ENCODE peak calls at places on chromosome 16, in seven cellular contexts. One of them, this sample, is unnamed.
A peak's percentile ranks its signal among the peaks of the same experiment; 100 is the strongest.

GRCh38 chr16:57697896-57698537 is 3.4 kb downstream of the DRC7 start:
- DNase-seq in SJCRH30: no peak
- DNase-seq in heart right ventricle: no peak
- DNase-seq in GM23248: no peak
- DNase-seq in PC-3: no peak
- DNase-seq in tibial artery: no peak
- DNase-seq in GM23338: no peak
- DNase-seq in this sample: no peak

GRCh38 chr16:56558024-56558747 is 6.7 kb upstream of the MT4 start:
- DNase-seq in SJCRH30: peak; percentile 74
- DNase-seq in heart right ventricle: no peak
- DNase-seq in GM23248: peak; percentile 96
- DNase-seq in PC-3: peak; percentile 89
- DNase-seq in tibial artery: no peak
- DNase-seq in GM23338: no peak
- DNase-seq in this sample: peak; percentile 47

GRCh38 chr16:50644730-50645129 is 36.4 kb downstream of the SNX20 start:
- DNase-seq in SJCRH30: no peak
- DNase-seq in heart right ventricle: peak; percentile 13
- DNase-seq in GM23248: peak; percentile 39
- DNase-seq in PC-3: peak; percentile 33
- DNase-seq in tibial artery: no peak
- DNase-seq in GM23338: peak; percentile 36
- DNase-seq in this sample: peak; percentile 61

GRCh38 chr16:62392698-62393097 is 356.5 kb upstream of the CDH8 start:
- DNase-seq in SJCRH30: no peak
- DNase-seq in heart right ventricle: no peak
- DNase-seq in GM23248: no peak
- DNase-seq in PC-3: no peak
- DNase-seq in tibial artery: no peak
- DNase-seq in GM23338: no peak
- DNase-seq in this sample: no peak

GRCh38 chr16:75250809-75251279 is 580 bp downstream of the BCAR1 start:
- DNase-seq in SJCRH30: peak; percentile 25
- DNase-seq in heart right ventricle: no peak
- DNase-seq in GM23248: peak; percentile 86
- DNase-seq in PC-3: peak; percentile 17
- DNase-seq in tibial artery: no peak
- DNase-seq in GM23338: no peak
- DNase-seq in this sample: peak; percentile 89

GRCh38 chr16:30903596-30903995 is 7.2 kb downstream of the CTF1 start:
- DNase-seq in SJCRH30: peak; percentile 44
- DNase-seq in heart right ventricle: peak; percentile 63
- DNase-seq in GM23248: peak; percentile 39
- DNase-seq in PC-3: no peak
- DNase-seq in tibial artery: no peak
- DNase-seq in GM23338: no peak
- DNase-seq in this sample: peak; percentile 84

GRCh38 chr16:3661311-3661710 is 6.8 kb downstream of the DNASE1 start:
- DNase-seq in SJCRH30: no peak
- DNase-seq in heart right ventricle: no peak
- DNase-seq in GM23248: no peak
- DNase-seq in PC-3: no peak
- DNase-seq in tibial artery: no peak
- DNase-seq in GM23338: no peak
- DNase-seq in this sample: no peak

GRCh38 chr16:1708768-1709180 is 2.8 kb downstream of the MAPK8IP3 start:
- DNase-seq in SJCRH30: no peak
- DNase-seq in heart right ventricle: peak; percentile 41
- DNase-seq in GM23248: peak; percentile 83
- DNase-seq in PC-3: peak; percentile 81
- DNase-seq in tibial artery: no peak
- DNase-seq in GM23338: no peak
- DNase-seq in this sample: no peak

GRCh38 chr16:72913551-72913950 is 134.4 kb downstream of the ZFHX3 start:
- DNase-seq in SJCRH30: no peak
- DNase-seq in heart right ventricle: no peak
- DNase-seq in GM23248: no peak
- DNase-seq in PC-3: peak; percentile 62
- DNase-seq in tibial artery: no peak
- DNase-seq in GM23338: no peak
- DNase-seq in this sample: no peak

GRCh38 chr16:27505297-27506236 is 44.1 kb downstream of the GTF3C1 start:
- DNase-seq in SJCRH30: no peak
- DNase-seq in heart right ventricle: no peak
- DNase-seq in GM23248: peak; percentile 37
- DNase-seq in PC-3: no peak
- DNase-seq in tibial artery: no peak
- DNase-seq in GM23338: no peak
- DNase-seq in this sample: no peak

GRCh38 chr16:15907863-15908478 is 19.6 kb upstream of the CEP20 start:
- DNase-seq in SJCRH30: peak; percentile 61
- DNase-seq in heart right ventricle: no peak
- DNase-seq in GM23248: peak; percentile 26
- DNase-seq in PC-3: peak; percentile 41
- DNase-seq in tibial artery: no peak
- DNase-seq in GM23338: peak; percentile 94
- DNase-seq in this sample: peak; percentile 31

GRCh38 chr16:67169642-67170167 is 633 bp upstream of the NOL3 start:
- DNase-seq in SJCRH30: peak; percentile 94
- DNase-seq in heart right ventricle: no peak
- DNase-seq in GM23248: peak; percentile 53
- DNase-seq in PC-3: no peak
- DNase-seq in tibial artery: no peak
- DNase-seq in GM23338: peak; percentile 94
- DNase-seq in this sample: peak; percentile 73

GRCh38 chr16:67265834-67266233 is 13.5 kb upstream of the PLEKHG4 start:
- DNase-seq in SJCRH30: no peak
- DNase-seq in heart right ventricle: no peak
- DNase-seq in GM23248: no peak
- DNase-seq in PC-3: no peak
- DNase-seq in tibial artery: peak; percentile 6
- DNase-seq in GM23338: no peak
- DNase-seq in this sample: no peak

GRCh38 chr16:67430504-67431076 is 331 bp upstream of the HSD11B2 start:
- DNase-seq in SJCRH30: no peak
- DNase-seq in heart right ventricle: no peak
- DNase-seq in GM23248: peak; percentile 41
- DNase-seq in PC-3: peak; percentile 52
- DNase-seq in tibial artery: no peak
- DNase-seq in GM23338: peak; percentile 83
- DNase-seq in this sample: peak; percentile 68

GRCh38 chr16:11056090-11056988 is 112.0 kb downstream of the CLEC16A start:
- DNase-seq in SJCRH30: no peak
- DNase-seq in heart right ventricle: no peak
- DNase-seq in GM23248: no peak
- DNase-seq in PC-3: no peak
- DNase-seq in tibial artery: no peak
- DNase-seq in GM23338: no peak
- DNase-seq in this sample: no peak

GRCh38 chr16:86193528-86194193 is 294.7 kb downstream of the IRF8 start:
- DNase-seq in SJCRH30: no peak
- DNase-seq in heart right ventricle: no peak
- DNase-seq in GM23248: no peak
- DNase-seq in PC-3: no peak
- DNase-seq in tibial artery: no peak
- DNase-seq in GM23338: no peak
- DNase-seq in this sample: no peak

GRCh38 chr16:12626411-12626810 is 177.3 kb downstream of the CPPED1 start:
- DNase-seq in SJCRH30: no peak
- DNase-seq in heart right ventricle: no peak
- DNase-seq in GM23248: no peak
- DNase-seq in PC-3: no peak
- DNase-seq in tibial artery: no peak
- DNase-seq in GM23338: no peak
- DNase-seq in this sample: no peak

DNA sequence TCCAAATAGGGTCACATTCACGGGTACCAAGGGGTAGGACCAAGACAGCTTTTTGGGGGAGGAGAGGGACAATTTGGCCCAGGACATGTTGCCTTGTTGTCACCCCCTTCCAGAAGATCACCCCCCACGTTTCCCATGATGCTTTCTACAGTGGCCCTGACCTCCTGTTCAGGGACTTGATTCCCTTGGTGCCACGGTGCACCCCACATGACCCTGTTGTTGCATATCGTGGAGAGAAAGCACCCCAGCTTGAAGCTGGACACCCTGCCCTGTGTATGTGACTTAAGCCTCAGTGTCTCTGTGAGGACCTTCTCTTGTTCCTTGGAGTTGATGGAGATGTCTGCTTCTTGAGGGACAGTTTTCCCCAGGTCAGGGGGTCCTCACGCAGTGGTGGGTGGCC is 12.6 kb downstream of the IL34 start:
- DNase-seq in SJCRH30: no peak
- DNase-seq in heart right ventricle: no peak
- DNase-seq in GM23248: no peak
- DNase-seq in PC-3: no peak
- DNase-seq in tibial artery: no peak
- DNase-seq in GM23338: no peak
- DNase-seq in this sample: no peak
- H3K4me1 ChIP-seq in SJCRH30: peaks cover 10% of the 10 kb centered on the region
- H3K4me1 ChIP-seq in heart right ventricle: peaks cover 4% of the 10 kb centered on the region
- H3K4me1 ChIP-seq in GM23248: peaks cover 5% of the 10 kb centered on the region
- H3K4me1 ChIP-seq in PC-3: no peaks in the 10 kb centered on the region
- H3K4me1 ChIP-seq in tibial artery: peaks cover 26% of the 10 kb centered on the region
- H3K4me1 ChIP-seq in GM23338: peaks cover 10% of the 10 kb centered on the region
- H3K4me1 ChIP-seq in this sample: no peaks in the 10 kb centered on the region

GRCh38 chr16:83954577-83955016 is 1.6 kb downstream of the OSGIN1 start:
- DNase-seq in SJCRH30: peak; percentile 74
- DNase-seq in heart right ventricle: peak; percentile 54
- DNase-seq in GM23248: peak; percentile 81
- DNase-seq in PC-3: peak; percentile 53
- DNase-seq in tibial artery: peak; percentile 58
- DNase-seq in GM23338: peak; percentile 48
- DNase-seq in this sample: no peak
- H3K4me1 ChIP-seq in SJCRH30: peaks cover 7% of the 10 kb centered on the region
- H3K4me1 ChIP-seq in heart right ventricle: peaks cover 44% of the 10 kb centered on the region
- H3K4me1 ChIP-seq in GM23248: peaks cover 18% of the 10 kb centered on the region
- H3K4me1 ChIP-seq in PC-3: peaks cover 15% of the 10 kb centered on the region
- H3K4me1 ChIP-seq in tibial artery: peaks cover 43% of the 10 kb centered on the region
- H3K4me1 ChIP-seq in GM23338: no peaks in the 10 kb centered on the region
- H3K4me1 ChIP-seq in this sample: peaks cover 9% of the 10 kb centered on the region

DNA sequence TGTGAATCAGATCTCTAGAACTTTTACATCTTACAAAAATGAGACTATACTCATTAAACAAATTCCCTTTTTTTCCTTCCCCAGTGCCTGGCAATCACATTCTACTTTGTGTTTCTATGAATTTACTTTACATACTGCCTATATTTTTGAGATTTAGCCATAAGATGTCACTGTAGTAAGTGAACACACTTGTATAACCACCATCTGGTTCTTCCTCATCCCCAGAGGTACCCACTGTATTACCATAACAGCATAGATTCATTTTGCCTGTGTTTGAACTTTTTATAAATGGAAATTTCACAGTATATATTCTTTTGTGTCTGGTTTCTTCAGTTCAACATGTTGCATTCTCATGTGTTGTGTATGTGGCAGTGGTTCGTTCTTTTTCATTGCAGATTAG is 15.8 kb downstream of the CYB5B start:
- DNase-seq in SJCRH30: no peak
- DNase-seq in heart right ventricle: no peak
- DNase-seq in GM23248: no peak
- DNase-seq in PC-3: no peak
- DNase-seq in tibial artery: no peak
- DNase-seq in GM23338: no peak
- DNase-seq in this sample: no peak
- H3K4me1 ChIP-seq in SJCRH30: no peaks in the 10 kb centered on the region
- H3K4me1 ChIP-seq in heart right ventricle: peaks cover 51% of the 10 kb centered on the region
- H3K4me1 ChIP-seq in GM23248: peaks cover 24% of the 10 kb centered on the region
- H3K4me1 ChIP-seq in PC-3: no peaks in the 10 kb centered on the region
- H3K4me1 ChIP-seq in tibial artery: peaks cover 31% of the 10 kb centered on the region
- H3K4me1 ChIP-seq in GM23338: no peaks in the 10 kb centered on the region
- H3K4me1 ChIP-seq in this sample: peaks cover 4% of the 10 kb centered on the region

GRCh38 chr16:84599528-84600202 is 18.2 kb downstream of the COTL1 start:
- DNase-seq in SJCRH30: peak; percentile 80
- DNase-seq in heart right ventricle: peak; percentile 43
- DNase-seq in GM23248: peak; percentile 87
- DNase-seq in PC-3: no peak
- DNase-seq in tibial artery: peak; percentile 58
- DNase-seq in GM23338: peak; percentile 93
- DNase-seq in this sample: peak; percentile 65
- H3K4me1 ChIP-seq in SJCRH30: peaks cover 33% of the 10 kb centered on the region
- H3K4me1 ChIP-seq in heart right ventricle: peaks cover 95% of the 10 kb centered on the region
- H3K4me1 ChIP-seq in GM23248: peaks cover 46% of the 10 kb centered on the region
- H3K4me1 ChIP-seq in PC-3: peaks cover 22% of the 10 kb centered on the region
- H3K4me1 ChIP-seq in tibial artery: peaks cover 30% of the 10 kb centered on the region
- H3K4me1 ChIP-seq in GM23338: peaks cover 41% of the 10 kb centered on the region
- H3K4me1 ChIP-seq in this sample: peaks cover 49% of the 10 kb centered on the region

GRCh38 chr16:70430667-70431536 is 8.0 kb downstream of the ST3GAL2 start:
- DNase-seq in SJCRH30: no peak
- DNase-seq in heart right ventricle: peak; percentile 34
- DNase-seq in GM23248: peak; percentile 12
- DNase-seq in PC-3: peak; percentile 12
- DNase-seq in tibial artery: peak; percentile 30
- DNase-seq in GM23338: peak; percentile 78
- DNase-seq in this sample: no peak

GRCh38 chr16:70432304-70432799 is 6.5 kb downstream of the ST3GAL2 start:
- DNase-seq in SJCRH30: no peak
- DNase-seq in heart right ventricle: no peak
- DNase-seq in GM23248: no peak
- DNase-seq in PC-3: no peak
- DNase-seq in tibial artery: no peak
- DNase-seq in GM23338: no peak
- DNase-seq in this sample: no peak

GRCh38 chr16:70427786-70428177 is 11.1 kb downstream of the ST3GAL2 start:
- DNase-seq in SJCRH30: no peak
- DNase-seq in heart right ventricle: no peak
- DNase-seq in GM23248: no peak
- DNase-seq in PC-3: no peak
- DNase-seq in tibial artery: no peak
- DNase-seq in GM23338: no peak
- DNase-seq in this sample: no peak

GRCh38 chr16:70428178-70428998 is 10.5 kb downstream of the ST3GAL2 start:
- DNase-seq in SJCRH30: peak; percentile 85
- DNase-seq in heart right ventricle: peak; percentile 96
- DNase-seq in GM23248: peak; percentile 96
- DNase-seq in PC-3: peak; percentile 91
- DNase-seq in tibial artery: peak; percentile 83
- DNase-seq in GM23338: peak; percentile 86
- DNase-seq in this sample: peak; percentile 85

GRCh38 chr16:70429888-70430666 is 8.8 kb downstream of the ST3GAL2 start:
- DNase-seq in SJCRH30: no peak
- DNase-seq in heart right ventricle: no peak
- DNase-seq in GM23248: no peak
- DNase-seq in PC-3: no peak
- DNase-seq in tibial artery: no peak
- DNase-seq in GM23338: no peak
- DNase-seq in this sample: no peak
- H3K4me1 ChIP-seq in SJCRH30: peaks cover 32% of the 10 kb centered on the region
- H3K4me1 ChIP-seq in heart right ventricle: peaks cover 96% of the 10 kb centered on the region
- H3K4me1 ChIP-seq in GM23248: peaks cover 34% of the 10 kb centered on the region
- H3K4me1 ChIP-seq in PC-3: peaks cover 37% of the 10 kb centered on the region
- H3K4me1 ChIP-seq in tibial artery: peaks cover 61% of the 10 kb centered on the region
- H3K4me1 ChIP-seq in GM23338: peaks cover 57% of the 10 kb centered on the region
- H3K4me1 ChIP-seq in this sample: peaks cover 50% of the 10 kb centered on the region

This sample was measured in SK-N-SH.